ENCODE peak calls at places on chromosomes 16 and 17, in four cellular contexts. One of them, this sample, is unnamed.

GRCh38 chr17:73027130-73027741 is 65.3 kb downstream of the SLC39A11 start:
- DNase-seq in HTR-8/SVneo: no peak
- DNase-seq in endothelial cell: no peak
- DNase-seq in NCI-H1436: no peak
- DNase-seq in this sample: no peak

GRCh38 chr16:22262460-22262859 is 34.7 kb upstream of the POLR3E start:
- DNase-seq in endothelial cell: no peak
- DNase-seq in NCI-H1436: no peak
- DNase-seq in HTR-8/SVneo: no peak
- DNase-seq in this sample: peak; percentile 12

GRCh38 chr17:67467500-67468481 is 90.7 kb downstream of the PITPNC1 start:
- DNase-seq in endothelial cell: no peak
- DNase-seq in HTR-8/SVneo: no peak
- DNase-seq in NCI-H1436: peak; percentile 11
- DNase-seq in this sample: no peak

GRCh38 chr16:68901910-68902309 is 58.6 kb downstream of the TANGO6 start:
- DNase-seq in NCI-H1436: no peak
- DNase-seq in endothelial cell: no peak
- DNase-seq in HTR-8/SVneo: no peak
- DNase-seq in this sample: peak; percentile 46

GRCh38 chr17:82234211-82235055 is 5.6 kb downstream of the SLC16A3 start:
- DNase-seq in endothelial cell: no peak
- DNase-seq in NCI-H1436: no peak
- DNase-seq in HTR-8/SVneo: no peak
- DNase-seq in this sample: peak; percentile 78

GRCh38 chr16:73068546-73069401 is 20.8 kb upstream of the ZFHX3 start:
- DNase-seq in HTR-8/SVneo: peak; percentile 83
- DNase-seq in endothelial cell: no peak
- DNase-seq in NCI-H1436: peak; percentile 80
- DNase-seq in this sample: peak; percentile 97

GRCh38 chr17:56708220-56708567 is 114.7 kb downstream of the NOG start:
- DNase-seq in endothelial cell: no peak
- DNase-seq in HTR-8/SVneo: no peak
- DNase-seq in NCI-H1436: no peak
- DNase-seq in this sample: no peak

GRCh38 chr16:75309156-75309555 is 57.7 kb upstream of the BCAR1 start:
- DNase-seq in HTR-8/SVneo: no peak
- DNase-seq in NCI-H1436: no peak
- DNase-seq in endothelial cell: no peak
- DNase-seq in this sample: no peak

This sample was measured in kidney tubule cell.